ENCODE peak calls at places on chromosomes 2 and 18, in five cellular contexts. B is amniotic stem cell, R is EL, W is left ventricle myocardium superior, J is KG1. F is an unnamed sample.

GRCh38 chr2:64287321-64287720 is 143.1 kb upstream of the PELI1 start:
- DNase-seq in B (no peak), R (no peak), W (no peak), J (no peak), F (no peak)

GRCh38 chr2:74290466-74291216 is 52.6 kb downstream of the SLC4A5 start:
- DNase-seq in B (no peak), R (no peak), W (no peak), J (no peak), F (peak)

GRCh38 chr2:85773692-85774091 is 19.9 kb downstream of the ATOH8 start:
- DNase-seq in B (no peak), R (no peak), W (peak), J (no peak), F (no peak)

GRCh38 chr2:86150502-86150901 is 44.5 kb downstream of the PTCD3 start:
- DNase-seq in B (no peak), R (no peak), W (no peak), J (no peak), F (no peak)

GRCh38 chr18:32308493-32309120 is 118.8 kb downstream of the MEP1B start:
- DNase-seq in B (peak), R (peak), W (no peak), J (no peak), F (no peak)

GRCh38 chr18:61545281-61546245 is 212.3 kb downstream of the CDH20 start:
- DNase-seq in B (no peak), R (no peak), W (no peak), J (no peak), F (no peak)

GRCh38 chr2:85452237-85452636 is 33.7 kb downstream of the SH2D6 start:
- DNase-seq in B (no peak), R (no peak), W (no peak), J (no peak), F (no peak)

GRCh38 chr18:46411862-46412690 is 244.9 kb downstream of the LOXHD1 start:
- DNase-seq in B (no peak), R (peak), W (peak), J (no peak), F (peak)

F was measured in colonic mucosa.